ENCODE peak calls at places on chromosomes 5 and 9, in ten cellular contexts. One of them, this sample, is unnamed.

GRCh38 chr5:56415356-56415765 is 182.2 kb upstream of the ANKRD55 start:
- DNase-seq in activated CD8-positive, alpha-beta memory T cell treated with anti-CD3 and anti-CD28 coated beads, Interleukin-2, amount 50 U/mL, for 48 hours: no peak
- DNase-seq in IMR-90: peak
- DNase-seq in Panc1: no peak
- DNase-seq in progenitor cell of endocrine pancreas: no peak
- DNase-seq in cerebellum: no peak
- DNase-seq in GM12892: peak
- DNase-seq in SIG-M5: peak
- DNase-seq in stimulated activated CD8-positive, alpha-beta memory T cell treated with anti-CD3 and anti-CD28 coated beads, Interleukin-2, amount 100 ng/mL, for 48 hours: no peak
- DNase-seq in left colon: peak
- DNase-seq in this sample: no peak

GRCh38 chr9:135948873-135949665 is 12.1 kb downstream of the UBAC1 start:
- DNase-seq in stimulated activated CD8-positive, alpha-beta memory T cell treated with anti-CD3 and anti-CD28 coated beads, Interleukin-2, amount 100 ng/mL, for 48 hours: no peak
- DNase-seq in GM12892: no peak
- DNase-seq in IMR-90: no peak
- DNase-seq in SIG-M5: no peak
- DNase-seq in left colon: no peak
- DNase-seq in activated CD8-positive, alpha-beta memory T cell treated with anti-CD3 and anti-CD28 coated beads, Interleukin-2, amount 50 U/mL, for 48 hours: no peak
- DNase-seq in progenitor cell of endocrine pancreas: no peak
- DNase-seq in cerebellum: no peak
- DNase-seq in Panc1: no peak
- DNase-seq in this sample: no peak

GRCh38 chr9:131912069-131912468 is 167.6 kb downstream of the MED27 start:
- DNase-seq in stimulated activated CD8-positive, alpha-beta memory T cell treated with anti-CD3 and anti-CD28 coated beads, Interleukin-2, amount 100 ng/mL, for 48 hours: no peak
- DNase-seq in SIG-M5: no peak
- DNase-seq in left colon: no peak
- DNase-seq in cerebellum: no peak
- DNase-seq in activated CD8-positive, alpha-beta memory T cell treated with anti-CD3 and anti-CD28 coated beads, Interleukin-2, amount 50 U/mL, for 48 hours: no peak
- DNase-seq in Panc1: no peak
- DNase-seq in GM12892: no peak
- DNase-seq in IMR-90: no peak
- DNase-seq in progenitor cell of endocrine pancreas: no peak
- DNase-seq in this sample: no peak

GRCh38 chr5:170232786-170233185 is at the start of gene C5orf58:
- DNase-seq in GM12892: no peak
- DNase-seq in progenitor cell of endocrine pancreas: no peak
- DNase-seq in stimulated activated CD8-positive, alpha-beta memory T cell treated with anti-CD3 and anti-CD28 coated beads, Interleukin-2, amount 100 ng/mL, for 48 hours: no peak
- DNase-seq in Panc1: no peak
- DNase-seq in activated CD8-positive, alpha-beta memory T cell treated with anti-CD3 and anti-CD28 coated beads, Interleukin-2, amount 50 U/mL, for 48 hours: no peak
- DNase-seq in cerebellum: no peak
- DNase-seq in IMR-90: no peak
- DNase-seq in SIG-M5: no peak
- DNase-seq in left colon: no peak
- DNase-seq in this sample: no peak

GRCh38 chr9:109251080-109251775 is 69.6 kb downstream of the EPB41L4B start:
- DNase-seq in stimulated activated CD8-positive, alpha-beta memory T cell treated with anti-CD3 and anti-CD28 coated beads, Interleukin-2, amount 100 ng/mL, for 48 hours: no peak
- DNase-seq in IMR-90: peak
- DNase-seq in progenitor cell of endocrine pancreas: no peak
- DNase-seq in left colon: peak
- DNase-seq in cerebellum: no peak
- DNase-seq in Panc1: peak
- DNase-seq in SIG-M5: no peak
- DNase-seq in GM12892: no peak
- DNase-seq in activated CD8-positive, alpha-beta memory T cell treated with anti-CD3 and anti-CD28 coated beads, Interleukin-2, amount 50 U/mL, for 48 hours: no peak
- DNase-seq in this sample: no peak

GRCh38 chr5:167708449-167708848 is 583.0 kb upstream of the WWC1 start:
- DNase-seq in progenitor cell of endocrine pancreas: no peak
- DNase-seq in IMR-90: no peak
- DNase-seq in Panc1: no peak
- DNase-seq in cerebellum: no peak
- DNase-seq in stimulated activated CD8-positive, alpha-beta memory T cell treated with anti-CD3 and anti-CD28 coated beads, Interleukin-2, amount 100 ng/mL, for 48 hours: no peak
- DNase-seq in SIG-M5: no peak
- DNase-seq in activated CD8-positive, alpha-beta memory T cell treated with anti-CD3 and anti-CD28 coated beads, Interleukin-2, amount 50 U/mL, for 48 hours: no peak
- DNase-seq in GM12892: no peak
- DNase-seq in left colon: no peak
- DNase-seq in this sample: no peak

GRCh38 chr5:159449925-159450324 is 119.6 kb upstream of the IL12B start:
- DNase-seq in Panc1: no peak
- DNase-seq in progenitor cell of endocrine pancreas: no peak
- DNase-seq in activated CD8-positive, alpha-beta memory T cell treated with anti-CD3 and anti-CD28 coated beads, Interleukin-2, amount 50 U/mL, for 48 hours: no peak
- DNase-seq in left colon: no peak
- DNase-seq in GM12892: no peak
- DNase-seq in cerebellum: no peak
- DNase-seq in SIG-M5: no peak
- DNase-seq in stimulated activated CD8-positive, alpha-beta memory T cell treated with anti-CD3 and anti-CD28 coated beads, Interleukin-2, amount 100 ng/mL, for 48 hours: no peak
- DNase-seq in IMR-90: peak
- DNase-seq in this sample: no peak

GRCh38 chr9:88219601-88220000 is 81.3 kb upstream of the SPATA31C2 start:
- DNase-seq in cerebellum: no peak
- DNase-seq in GM12892: no peak
- DNase-seq in progenitor cell of endocrine pancreas: no peak
- DNase-seq in Panc1: no peak
- DNase-seq in IMR-90: no peak
- DNase-seq in left colon: no peak
- DNase-seq in stimulated activated CD8-positive, alpha-beta memory T cell treated with anti-CD3 and anti-CD28 coated beads, Interleukin-2, amount 100 ng/mL, for 48 hours: no peak
- DNase-seq in SIG-M5: no peak
- DNase-seq in activated CD8-positive, alpha-beta memory T cell treated with anti-CD3 and anti-CD28 coated beads, Interleukin-2, amount 50 U/mL, for 48 hours: no peak
- DNase-seq in this sample: no peak

GRCh38 chr5:119287547-119288073 is 68.2 kb upstream of the TNFAIP8 start:
- DNase-seq in left colon: no peak
- DNase-seq in activated CD8-positive, alpha-beta memory T cell treated with anti-CD3 and anti-CD28 coated beads, Interleukin-2, amount 50 U/mL, for 48 hours: no peak
- DNase-seq in IMR-90: peak
- DNase-seq in cerebellum: no peak
- DNase-seq in SIG-M5: no peak
- DNase-seq in stimulated activated CD8-positive, alpha-beta memory T cell treated with anti-CD3 and anti-CD28 coated beads, Interleukin-2, amount 100 ng/mL, for 48 hours: no peak
- DNase-seq in progenitor cell of endocrine pancreas: no peak
- DNase-seq in GM12892: no peak
- DNase-seq in Panc1: no peak
- DNase-seq in this sample: no peak

GRCh38 chr5:675876-676698 is 17.1 kb downstream of the TPPP start:
- DNase-seq in cerebellum: no peak
- DNase-seq in Panc1: no peak
- DNase-seq in IMR-90: no peak
- DNase-seq in SIG-M5: no peak
- DNase-seq in left colon: no peak
- DNase-seq in progenitor cell of endocrine pancreas: no peak
- DNase-seq in stimulated activated CD8-positive, alpha-beta memory T cell treated with anti-CD3 and anti-CD28 coated beads, Interleukin-2, amount 100 ng/mL, for 48 hours: no peak
- DNase-seq in GM12892: no peak
- DNase-seq in activated CD8-positive, alpha-beta memory T cell treated with anti-CD3 and anti-CD28 coated beads, Interleukin-2, amount 50 U/mL, for 48 hours: peak
- DNase-seq in this sample: no peak

GRCh38 chr9:19160085-19160484 is 32.8 kb upstream of the PLIN2 start:
- DNase-seq in GM12892: no peak
- DNase-seq in progenitor cell of endocrine pancreas: no peak
- DNase-seq in stimulated activated CD8-positive, alpha-beta memory T cell treated with anti-CD3 and anti-CD28 coated beads, Interleukin-2, amount 100 ng/mL, for 48 hours: no peak
- DNase-seq in IMR-90: no peak
- DNase-seq in left colon: no peak
- DNase-seq in cerebellum: no peak
- DNase-seq in activated CD8-positive, alpha-beta memory T cell treated with anti-CD3 and anti-CD28 coated beads, Interleukin-2, amount 50 U/mL, for 48 hours: no peak
- DNase-seq in Panc1: no peak
- DNase-seq in SIG-M5: no peak
- DNase-seq in this sample: no peak

GRCh38 chr5:57680686-57681085 is 198.1 kb upstream of the ACTBL2 start:
- DNase-seq in SIG-M5: no peak
- DNase-seq in GM12892: no peak
- DNase-seq in stimulated activated CD8-positive, alpha-beta memory T cell treated with anti-CD3 and anti-CD28 coated beads, Interleukin-2, amount 100 ng/mL, for 48 hours: no peak
- DNase-seq in activated CD8-positive, alpha-beta memory T cell treated with anti-CD3 and anti-CD28 coated beads, Interleukin-2, amount 50 U/mL, for 48 hours: no peak
- DNase-seq in left colon: no peak
- DNase-seq in Panc1: no peak
- DNase-seq in cerebellum: no peak
- DNase-seq in progenitor cell of endocrine pancreas: no peak
- DNase-seq in IMR-90: no peak
- DNase-seq in this sample: no peak

GRCh38 chr9:2742214-2742613 is 24.9 kb downstream of the KCNV2 start:
- DNase-seq in GM12892: no peak
- DNase-seq in IMR-90: no peak
- DNase-seq in SIG-M5: no peak
- DNase-seq in stimulated activated CD8-positive, alpha-beta memory T cell treated with anti-CD3 and anti-CD28 coated beads, Interleukin-2, amount 100 ng/mL, for 48 hours: no peak
- DNase-seq in Panc1: no peak
- DNase-seq in progenitor cell of endocrine pancreas: no peak
- DNase-seq in activated CD8-positive, alpha-beta memory T cell treated with anti-CD3 and anti-CD28 coated beads, Interleukin-2, amount 50 U/mL, for 48 hours: no peak
- DNase-seq in left colon: no peak
- DNase-seq in cerebellum: no peak
- DNase-seq in this sample: no peak

GRCh38 chr5:149452007-149452664 is 73.0 kb upstream of the IL17B start:
- DNase-seq in Panc1: no peak
- DNase-seq in SIG-M5: no peak
- DNase-seq in left colon: peak
- DNase-seq in stimulated activated CD8-positive, alpha-beta memory T cell treated with anti-CD3 and anti-CD28 coated beads, Interleukin-2, amount 100 ng/mL, for 48 hours: no peak
- DNase-seq in progenitor cell of endocrine pancreas: peak
- DNase-seq in GM12892: no peak
- DNase-seq in cerebellum: no peak
- DNase-seq in IMR-90: peak
- DNase-seq in activated CD8-positive, alpha-beta memory T cell treated with anti-CD3 and anti-CD28 coated beads, Interleukin-2, amount 50 U/mL, for 48 hours: no peak
- DNase-seq in this sample: no peak

GRCh38 chr9:70080481-70081119 is 37.0 kb downstream of the MAMDC2 start:
- DNase-seq in left colon: no peak
- DNase-seq in stimulated activated CD8-positive, alpha-beta memory T cell treated with anti-CD3 and anti-CD28 coated beads, Interleukin-2, amount 100 ng/mL, for 48 hours: no peak
- DNase-seq in SIG-M5: no peak
- DNase-seq in GM12892: no peak
- DNase-seq in activated CD8-positive, alpha-beta memory T cell treated with anti-CD3 and anti-CD28 coated beads, Interleukin-2, amount 50 U/mL, for 48 hours: no peak
- DNase-seq in cerebellum: peak
- DNase-seq in IMR-90: peak
- DNase-seq in Panc1: no peak
- DNase-seq in progenitor cell of endocrine pancreas: no peak
- DNase-seq in this sample: peak

GRCh38 chr5:174229640-174230350 is 184.3 kb downstream of the NSG2 start:
- DNase-seq in stimulated activated CD8-positive, alpha-beta memory T cell treated with anti-CD3 and anti-CD28 coated beads, Interleukin-2, amount 100 ng/mL, for 48 hours: no peak
- DNase-seq in Panc1: no peak
- DNase-seq in IMR-90: peak
- DNase-seq in SIG-M5: no peak
- DNase-seq in activated CD8-positive, alpha-beta memory T cell treated with anti-CD3 and anti-CD28 coated beads, Interleukin-2, amount 50 U/mL, for 48 hours: no peak
- DNase-seq in progenitor cell of endocrine pancreas: no peak
- DNase-seq in GM12892: no peak
- DNase-seq in cerebellum: no peak
- DNase-seq in left colon: no peak
- DNase-seq in this sample: peak

GRCh38 chr5:109275919-109276318 is 133.9 kb downstream of the PJA2 start:
- DNase-seq in cerebellum: no peak
- DNase-seq in GM12892: no peak
- DNase-seq in IMR-90: no peak
- DNase-seq in SIG-M5: no peak
- DNase-seq in stimulated activated CD8-positive, alpha-beta memory T cell treated with anti-CD3 and anti-CD28 coated beads, Interleukin-2, amount 100 ng/mL, for 48 hours: no peak
- DNase-seq in left colon: no peak
- DNase-seq in activated CD8-positive, alpha-beta memory T cell treated with anti-CD3 and anti-CD28 coated beads, Interleukin-2, amount 50 U/mL, for 48 hours: no peak
- DNase-seq in progenitor cell of endocrine pancreas: no peak
- DNase-seq in Panc1: no peak
- DNase-seq in this sample: no peak

GRCh38 chr5:142613231-142613630 is 72.7 kb downstream of the FGF1 start:
- DNase-seq in left colon: no peak
- DNase-seq in GM12892: no peak
- DNase-seq in Panc1: no peak
- DNase-seq in SIG-M5: no peak
- DNase-seq in progenitor cell of endocrine pancreas: no peak
- DNase-seq in cerebellum: no peak
- DNase-seq in IMR-90: peak
- DNase-seq in activated CD8-positive, alpha-beta memory T cell treated with anti-CD3 and anti-CD28 coated beads, Interleukin-2, amount 50 U/mL, for 48 hours: no peak
- DNase-seq in stimulated activated CD8-positive, alpha-beta memory T cell treated with anti-CD3 and anti-CD28 coated beads, Interleukin-2, amount 100 ng/mL, for 48 hours: no peak
- DNase-seq in this sample: no peak

GRCh38 chr9:18666348-18666747 is 192.4 kb downstream of the ADAMTSL1 start:
- DNase-seq in stimulated activated CD8-positive, alpha-beta memory T cell treated with anti-CD3 and anti-CD28 coated beads, Interleukin-2, amount 100 ng/mL, for 48 hours: no peak
- DNase-seq in GM12892: no peak
- DNase-seq in cerebellum: no peak
- DNase-seq in left colon: no peak
- DNase-seq in IMR-90: peak
- DNase-seq in progenitor cell of endocrine pancreas: no peak
- DNase-seq in SIG-M5: no peak
- DNase-seq in activated CD8-positive, alpha-beta memory T cell treated with anti-CD3 and anti-CD28 coated beads, Interleukin-2, amount 50 U/mL, for 48 hours: no peak
- DNase-seq in Panc1: no peak
- DNase-seq in this sample: no peak

GRCh38 chr9:32264171-32264862 is 120.1 kb upstream of the ACO1 start:
- DNase-seq in activated CD8-positive, alpha-beta memory T cell treated with anti-CD3 and anti-CD28 coated beads, Interleukin-2, amount 50 U/mL, for 48 hours: no peak
- DNase-seq in GM12892: no peak
- DNase-seq in progenitor cell of endocrine pancreas: no peak
- DNase-seq in stimulated activated CD8-positive, alpha-beta memory T cell treated with anti-CD3 and anti-CD28 coated beads, Interleukin-2, amount 100 ng/mL, for 48 hours: no peak
- DNase-seq in Panc1: no peak
- DNase-seq in SIG-M5: no peak
- DNase-seq in IMR-90: peak
- DNase-seq in left colon: no peak
- DNase-seq in cerebellum: no peak
- DNase-seq in this sample: no peak

GRCh38 chr5:72445969-72446368 is 61.2 kb downstream of the ZNF366 start:
- DNase-seq in activated CD8-positive, alpha-beta memory T cell treated with anti-CD3 and anti-CD28 coated beads, Interleukin-2, amount 50 U/mL, for 48 hours: no peak
- DNase-seq in GM12892: no peak
- DNase-seq in progenitor cell of endocrine pancreas: no peak
- DNase-seq in Panc1: no peak
- DNase-seq in left colon: no peak
- DNase-seq in IMR-90: no peak
- DNase-seq in SIG-M5: no peak
- DNase-seq in cerebellum: peak
- DNase-seq in stimulated activated CD8-positive, alpha-beta memory T cell treated with anti-CD3 and anti-CD28 coated beads, Interleukin-2, amount 100 ng/mL, for 48 hours: no peak
- DNase-seq in this sample: no peak

GRCh38 chr9:119829748-119830147 is 460.5 kb upstream of the BRINP1 start:
- DNase-seq in activated CD8-positive, alpha-beta memory T cell treated with anti-CD3 and anti-CD28 coated beads, Interleukin-2, amount 50 U/mL, for 48 hours: no peak
- DNase-seq in IMR-90: no peak
- DNase-seq in cerebellum: no peak
- DNase-seq in progenitor cell of endocrine pancreas: no peak
- DNase-seq in SIG-M5: no peak
- DNase-seq in Panc1: no peak
- DNase-seq in left colon: no peak
- DNase-seq in GM12892: no peak
- DNase-seq in stimulated activated CD8-positive, alpha-beta memory T cell treated with anti-CD3 and anti-CD28 coated beads, Interleukin-2, amount 100 ng/mL, for 48 hours: no peak
- DNase-seq in this sample: no peak

GRCh38 chr9:80557256-80557655 is 985.5 kb downstream of the TLE4 start:
- DNase-seq in SIG-M5: no peak
- DNase-seq in activated CD8-positive, alpha-beta memory T cell treated with anti-CD3 and anti-CD28 coated beads, Interleukin-2, amount 50 U/mL, for 48 hours: no peak
- DNase-seq in GM12892: no peak
- DNase-seq in progenitor cell of endocrine pancreas: no peak
- DNase-seq in IMR-90: no peak
- DNase-seq in left colon: no peak
- DNase-seq in stimulated activated CD8-positive, alpha-beta memory T cell treated with anti-CD3 and anti-CD28 coated beads, Interleukin-2, amount 100 ng/mL, for 48 hours: no peak
- DNase-seq in cerebellum: no peak
- DNase-seq in Panc1: no peak
- DNase-seq in this sample: no peak

GRCh38 chr9:130446111-130446861 is 1.5 kb downstream of the ASS1 start:
- DNase-seq in SIG-M5: no peak
- DNase-seq in activated CD8-positive, alpha-beta memory T cell treated with anti-CD3 and anti-CD28 coated beads, Interleukin-2, amount 50 U/mL, for 48 hours: no peak
- DNase-seq in stimulated activated CD8-positive, alpha-beta memory T cell treated with anti-CD3 and anti-CD28 coated beads, Interleukin-2, amount 100 ng/mL, for 48 hours: no peak
- DNase-seq in GM12892: no peak
- DNase-seq in IMR-90: peak
- DNase-seq in left colon: peak
- DNase-seq in progenitor cell of endocrine pancreas: no peak
- DNase-seq in cerebellum: peak
- DNase-seq in Panc1: no peak
- DNase-seq in this sample: peak

GRCh38 chr5:116674881-116675627 is 100.4 kb upstream of the SEMA6A start:
- DNase-seq in stimulated activated CD8-positive, alpha-beta memory T cell treated with anti-CD3 and anti-CD28 coated beads, Interleukin-2, amount 100 ng/mL, for 48 hours: no peak
- DNase-seq in progenitor cell of endocrine pancreas: no peak
- DNase-seq in left colon: no peak
- DNase-seq in GM12892: no peak
- DNase-seq in IMR-90: no peak
- DNase-seq in activated CD8-positive, alpha-beta memory T cell treated with anti-CD3 and anti-CD28 coated beads, Interleukin-2, amount 50 U/mL, for 48 hours: no peak
- DNase-seq in cerebellum: peak
- DNase-seq in Panc1: no peak
- DNase-seq in SIG-M5: no peak
- DNase-seq in this sample: no peak

GRCh38 chr9:34571180-34571800 is 18.2 kb downstream of the CNTFR start:
- DNase-seq in left colon: no peak
- DNase-seq in cerebellum: peak
- DNase-seq in Panc1: no peak
- DNase-seq in SIG-M5: no peak
- DNase-seq in progenitor cell of endocrine pancreas: no peak
- DNase-seq in GM12892: no peak
- DNase-seq in IMR-90: no peak
- DNase-seq in stimulated activated CD8-positive, alpha-beta memory T cell treated with anti-CD3 and anti-CD28 coated beads, Interleukin-2, amount 100 ng/mL, for 48 hours: no peak
- DNase-seq in activated CD8-positive, alpha-beta memory T cell treated with anti-CD3 and anti-CD28 coated beads, Interleukin-2, amount 50 U/mL, for 48 hours: no peak
- DNase-seq in this sample: no peak

GRCh38 chr5:178201221-178201926 is 3.0 kb upstream of the HNRNPAB start:
- DNase-seq in GM12892: no peak
- DNase-seq in SIG-M5: no peak
- DNase-seq in progenitor cell of endocrine pancreas: no peak
- DNase-seq in IMR-90: peak
- DNase-seq in left colon: no peak
- DNase-seq in cerebellum: no peak
- DNase-seq in activated CD8-positive, alpha-beta memory T cell treated with anti-CD3 and anti-CD28 coated beads, Interleukin-2, amount 50 U/mL, for 48 hours: peak
- DNase-seq in Panc1: no peak
- DNase-seq in stimulated activated CD8-positive, alpha-beta memory T cell treated with anti-CD3 and anti-CD28 coated beads, Interleukin-2, amount 100 ng/mL, for 48 hours: no peak
- DNase-seq in this sample: no peak